ENCODE peak calls at places on chromosome 4, in eight cellular contexts. H is AG04450; F is body of pancreas; E is spleen; P is ovary; L is CD8-positive, alpha-beta memory T cell; N is trophoblast cell; Q is mesenchymal stem cell. B is an unnamed sample.
A peak's percentile ranks its signal among the peaks of the same experiment; 100 is the strongest.

GRCh38 chr4:173415885-173416658 is 17.2 kb upstream of the SCRG1 start:
- DNase-seq in F (no peak), H (no peak), P (peak; percentile 20), N (peak; percentile 32), E (peak; percentile 88), L (no peak), Q (no peak), B (no peak)

GRCh38 chr4:85760521-85760920 is 285.6 kb downstream of the ARHGAP24 start:
- DNase-seq in L (no peak), H (no peak), N (no peak), P (no peak), F (no peak), Q (no peak), E (no peak), B (no peak)

GRCh38 chr4:76955187-76955586 is 5.6 kb downstream of the SEPTIN11 start:
- DNase-seq in F (peak; percentile 28), Q (no peak), E (no peak), N (no peak), P (no peak), L (no peak), H (no peak), B (no peak)

GRCh38 chr4:17236686-17237085 is 275.2 kb downstream of the QDPR start:
- DNase-seq in N (peak; percentile 3), F (no peak), E (no peak), P (no peak), L (no peak), H (peak; percentile 36), Q (peak; percentile 2), B (no peak)

GRCh38 chr4:16078195-16078756 is 5.5 kb downstream of the PROM1 start:
- DNase-seq in F (no peak), H (no peak), Q (no peak), L (no peak), P (no peak), N (no peak), E (no peak), B (no peak)

GRCh38 chr4:85867281-85867680 is 392.3 kb downstream of the ARHGAP24 start:
- DNase-seq in L (no peak), H (no peak), P (no peak), Q (no peak), E (no peak), F (no peak), N (no peak), B (no peak)

GRCh38 chr4:55336138-55337034 is 9.7 kb upstream of the SRD5A3 start:
- DNase-seq in L (no peak), E (no peak), N (no peak), Q (no peak), F (no peak), H (no peak), P (no peak), B (no peak)

GRCh38 chr4:76752911-76753494 is 144.9 kb downstream of the SOWAHB start:
- DNase-seq in E (no peak), Q (peak; percentile 98), L (no peak), F (no peak), H (peak; percentile 99), N (no peak), P (no peak), B (no peak)

GRCh38 chr4:136873555-136873954 is 658.7 kb downstream of the PCDH18 start:
- DNase-seq in N (no peak), H (no peak), P (no peak), Q (no peak), E (no peak), F (no peak), L (no peak), B (no peak)

GRCh38 chr4:62670509-62670908 is 1470.4 kb downstream of the ADGRL3 start:
- DNase-seq in F (no peak), E (no peak), Q (peak; percentile 18), P (no peak), H (no peak), N (no peak), L (no peak), B (no peak)

GRCh38 chr4:173489514-173489913 is 40.5 kb downstream of the HAND2 start:
- DNase-seq in L (no peak), Q (peak; percentile 54), P (no peak), H (peak; percentile 80), N (no peak), F (no peak), E (no peak), B (no peak)

GRCh38 chr4:22522706-22523501 is 7.0 kb upstream of the ADGRA3 start:
- DNase-seq in N (no peak), H (no peak), F (no peak), P (no peak), Q (no peak), E (no peak), L (no peak), B (no peak)

GRCh38 chr4:38119663-38120374 is 159.6 kb downstream of the PTTG2 start:
- DNase-seq in N (no peak), L (no peak), F (no peak), E (no peak), Q (peak; percentile 96), P (peak; percentile 71), H (peak; percentile 52), B (no peak)

GRCh38 chr4:7398104-7398423 is 36.7 kb downstream of the PSAPL1 start:
- DNase-seq in N (no peak), F (peak; percentile 77), E (peak; percentile 37), H (peak; percentile 15), Q (peak; percentile 36), L (no peak), P (no peak), B (no peak)

GRCh38 chr4:13706716-13707115 is 79.2 kb upstream of the BOD1L1 start:
- DNase-seq in P (no peak), H (no peak), N (no peak), F (no peak), E (no peak), L (no peak), Q (no peak), B (no peak)

GRCh38 chr4:152620915-152621314 is 58.9 kb downstream of the TMEM154 start:
- DNase-seq in F (no peak), N (no peak), H (no peak), L (no peak), P (no peak), E (no peak), Q (no peak), B (no peak)

GRCh38 chr4:116664198-116664597 is 421.2 kb downstream of the TRAM1L1 start:
- DNase-seq in E (no peak), F (no peak), P (no peak), N (no peak), H (no peak), Q (no peak), L (no peak), B (no peak)

GRCh38 chr4:156931267-156931666 is 40.3 kb downstream of the PDGFC start:
- DNase-seq in N (peak; percentile 73), F (peak; percentile 32), E (no peak), Q (peak; percentile 89), P (no peak), L (no peak), H (peak; percentile 36), B (peak; percentile 21)

GRCh38 chr4:38787693-38788092 is 4.9 kb upstream of the TLR10 start:
- DNase-seq in L (no peak), E (no peak), Q (no peak), P (no peak), F (no peak), H (no peak), N (no peak), B (no peak)

GRCh38 chr4:84176061-84176460 is 323.0 kb downstream of the NKX6-1 start:
- DNase-seq in H (no peak), E (no peak), N (no peak), L (no peak), P (no peak), Q (no peak), F (no peak), B (no peak)

GRCh38 chr4:1813915-1814314 is 20.8 kb downstream of the FGFR3 start:
- DNase-seq in F (no peak), L (no peak), E (no peak), P (no peak), N (no peak), Q (peak; percentile 11), H (no peak), B (no peak)
- H3K4me3 ChIP-seq in F (no peak overlapping the region), L (no peak overlapping the region), E (no peak overlapping the region), P (no peak overlapping the region), N (no peak overlapping the region), Q (no peak overlapping the region), H (no peak overlapping the region), B (no peak overlapping the region)

GRCh38 chr4:150366487-150366999 is 215.4 kb upstream of the MAB21L2 start:
- DNase-seq in N (no peak), L (no peak), P (no peak), F (no peak), H (no peak), E (no peak), Q (no peak), B (no peak)
- H3K4me3 ChIP-seq in N (no peak overlapping the region), L (no peak overlapping the region), P (no peak overlapping the region), F (no peak overlapping the region), H (no peak overlapping the region), E (no peak overlapping the region), Q (no peak overlapping the region), B (no peak overlapping the region)

GRCh38 chr4:133149932-133150642 is 993 bp downstream of the PCDH10 start:
- DNase-seq in N (no peak), Q (peak; percentile 33), P (no peak), F (no peak), L (no peak), H (no peak), E (no peak), B (no peak)

GRCh38 chr4:133150643-133151300 is 1.7 kb downstream of the PCDH10 start:
- DNase-seq in H (no peak), N (no peak), Q (peak; percentile 38), P (no peak), L (no peak), F (no peak), E (no peak), B (no peak)

GRCh38 chr4:133152330-133152791 is 3.3 kb downstream of the PCDH10 start:
- DNase-seq in H (no peak), N (peak; percentile 33), L (no peak), Q (no peak), F (no peak), E (no peak), P (no peak), B (no peak)

GRCh38 chr4:133151681-133152329 is 2.7 kb downstream of the PCDH10 start:
- DNase-seq in Q (peak; percentile 37), N (no peak), L (no peak), H (no peak), F (no peak), E (no peak), P (no peak), B (peak; percentile 29)

GRCh38 chr4:133151301-133151680 is 2.2 kb downstream of the PCDH10 start:
- DNase-seq in E (no peak), F (no peak), H (no peak), N (no peak), Q (peak; percentile 40), L (no peak), P (no peak), B (peak; percentile 45)
- H3K4me3 ChIP-seq in E (peak overlapping the region; percentile 67), F (no peak overlapping the region), H (peak overlapping the region; percentile 69), N (peak overlapping the region; percentile 73), Q (peak overlapping the region; percentile 85), L (no peak overlapping the region), P (peak overlapping the region; percentile 40), B (no peak overlapping the region)

DNA sequence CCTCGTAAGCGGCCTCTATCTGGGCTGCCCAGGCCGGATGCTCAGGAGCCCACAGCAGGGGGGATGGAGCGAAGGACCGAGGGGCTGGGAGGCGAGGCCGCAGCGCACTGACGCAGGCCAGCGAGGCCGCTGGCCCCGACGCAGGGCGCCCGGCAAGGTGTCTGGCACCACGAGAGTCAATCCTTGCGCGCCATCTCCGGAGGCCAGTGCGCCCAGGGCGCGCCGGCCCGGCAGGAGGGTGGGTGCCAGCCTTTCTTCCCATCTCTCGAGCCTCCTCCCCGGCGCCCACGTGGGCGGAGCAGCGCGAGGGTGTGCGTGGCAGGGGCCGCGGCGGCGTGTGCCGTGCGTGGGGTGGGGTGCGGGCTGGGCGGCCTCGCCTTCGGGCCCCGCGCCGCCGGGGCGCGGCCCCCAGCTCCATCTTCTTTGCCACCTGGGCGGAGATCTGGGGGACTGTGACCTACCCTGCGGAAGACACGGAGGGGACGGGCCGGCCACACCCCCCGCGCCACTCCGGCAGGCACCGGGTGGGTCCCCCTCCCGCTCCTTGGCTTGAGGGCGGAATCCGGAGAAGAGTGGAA is 916 bp downstream of the JAKMIP1 start:
- DNase-seq in Q (no peak), H (no peak), P (no peak), E (no peak), L (peak; percentile 42), F (no peak), N (no peak), B (no peak)
- H3K4me3 ChIP-seq in Q (no peak overlapping the region), H (no peak overlapping the region), P (peak overlapping the region; percentile 12), E (peak overlapping the region; percentile 81), L (peak overlapping the region; percentile 58), F (no peak overlapping the region), N (no peak overlapping the region), B (no peak overlapping the region)

B was measured in mucosa of descending colon.